ENCODE peak calls at places on chromosomes 6 and 20, in four cellular contexts. J, X, F and Y are unnamed samples. For H3K36me3, the result is how much of the 10 kb centered on the place peaks cover.

GRCh38 chr6:16129623-16130243 is 847 bp downstream of the MYLIP start:
- DNase-seq in J (no peak), X (no peak), F (peak), Y (no peak)

GRCh38 chr20:62852841-62853240 is 8.8 kb downstream of the TCFL5 start:
- DNase-seq in J (no peak), X (no peak), F (no peak), Y (no peak)

GRCh38 chr20:1423625-1424106 is 30.8 kb upstream of the FKBP1A start:
- DNase-seq in J (peak), X (peak), F (peak), Y (no peak)

GRCh38 chr6:14950970-14951276 is 294.9 kb upstream of the JARID2 start:
- DNase-seq in J (no peak), X (no peak), F (no peak), Y (no peak)

GRCh38 chr20:57522380-57522973 is 2.5 kb downstream of the CTCFL start:
- DNase-seq in J (no peak), X (no peak), F (no peak), Y (no peak)

GRCh38 chr6:8177721-8178120 is 75.4 kb upstream of the EEF1E1 start:
- DNase-seq in J (no peak), X (no peak), F (peak), Y (no peak)

GRCh38 chr6:130811932-130812331 is 15.3 kb upstream of the SMLR1 start:
- DNase-seq in J (peak), X (no peak), F (no peak), Y (no peak)

GRCh38 chr20:478949-479429 is 16.7 kb upstream of the TBC1D20 start:
- DNase-seq in J (peak), X (peak), F (peak), Y (no peak)

GRCh38 chr20:7375905-7376304 is 564.4 kb downstream of the HAO1 start:
- DNase-seq in J (no peak), X (peak), F (no peak), Y (no peak)

GRCh38 chr6:113529191-113529590 is 328.0 kb upstream of the MARCKS start:
- DNase-seq in J (no peak), X (no peak), F (peak), Y (no peak)

GRCh38 chr20:6866741-6867140 is 99.3 kb downstream of the BMP2 start:
- DNase-seq in J (no peak), X (no peak), F (peak), Y (peak)

GRCh38 chr20:35257175-35257909 is 20.6 kb downstream of the MMP24OS start:
- DNase-seq in J (no peak), X (no peak), F (peak), Y (no peak)

GRCh38 chr20:50717974-50718761 is 13.2 kb upstream of the PARD6B start:
- DNase-seq in J (peak), X (no peak), F (no peak), Y (no peak)

GRCh38 chr6:55825402-55826051 is 49.9 kb downstream of the BMP5 start:
- DNase-seq in J (peak), X (peak), F (peak), Y (peak)

GRCh38 chr6:43673444-43674063 is 14.0 kb downstream of the MRPS18A start:
- DNase-seq in J (no peak), X (no peak), F (no peak), Y (no peak)

GRCh38 chr20:3158968-3159431 is 665 bp downstream of the FASTKD5 start:
- DNase-seq in J (peak), X (no peak), F (peak), Y (no peak)

GRCh38 chr6:13268914-13269532 is 59.3 kb downstream of the TBC1D7 start:
- DNase-seq in J (peak), X (peak), F (peak), Y (peak)

GRCh38 chr6:135106611-135107010 is 52.0 kb upstream of the HBS1L start:
- DNase-seq in J (no peak), X (no peak), F (no peak), Y (no peak)

GRCh38 chr6:170137911-170138910 is 152.7 kb downstream of the DLL1 start:
- DNase-seq in J (no peak), X (no peak), F (no peak), Y (no peak)

GRCh38 chr6:38715016-38715809 is at the start of gene DNAH8:
- DNase-seq in J (no peak), X (no peak), F (peak), Y (no peak)
- H3K4me3 ChIP-seq in J (peak), X (no peak), F (no peak), Y (peak)

GRCh38 chr20:23227976-23228375 is 122.6 kb upstream of the NXT1 start:
- DNase-seq in J (no peak), X (peak), F (peak), Y (no peak)

GRCh38 chr20:23225407-23226060 is 125.1 kb upstream of the NXT1 start:
- DNase-seq in J (peak), X (no peak), F (peak), Y (no peak)

GRCh38 chr20:23228912-23229311 is 121.7 kb upstream of the NXT1 start:
- DNase-seq in J (peak), X (no peak), F (peak), Y (no peak)

GRCh38 chr20:23226612-23227265 is 123.9 kb upstream of the NXT1 start:
- DNase-seq in J (no peak), X (no peak), F (no peak), Y (no peak)

GRCh38 chr20:23227274-23227673 is 123.3 kb upstream of the NXT1 start:
- DNase-seq in J (no peak), X (no peak), F (no peak), Y (no peak)
- H3K36me3 ChIP-seq in J (under half), X (under half), F (under half), Y (under half)

GRCh38 chr6:5142131-5142530 is 57.0 kb downstream of the PPP1R3G start:
- DNase-seq in J (no peak), X (no peak), F (no peak), Y (no peak)

GRCh38 chr6:5139828-5140771 is 55.0 kb downstream of the PPP1R3G start:
- DNase-seq in J (no peak), X (no peak), F (no peak), Y (no peak)

GRCh38 chr6:5138995-5139827 is 54.1 kb downstream of the PPP1R3G start:
- DNase-seq in J (no peak), X (no peak), F (no peak), Y (no peak)

GRCh38 chr6:5142915-5143314 is 57.8 kb downstream of the PPP1R3G start:
- DNase-seq in J (peak), X (no peak), F (no peak), Y (no peak)

DNA sequence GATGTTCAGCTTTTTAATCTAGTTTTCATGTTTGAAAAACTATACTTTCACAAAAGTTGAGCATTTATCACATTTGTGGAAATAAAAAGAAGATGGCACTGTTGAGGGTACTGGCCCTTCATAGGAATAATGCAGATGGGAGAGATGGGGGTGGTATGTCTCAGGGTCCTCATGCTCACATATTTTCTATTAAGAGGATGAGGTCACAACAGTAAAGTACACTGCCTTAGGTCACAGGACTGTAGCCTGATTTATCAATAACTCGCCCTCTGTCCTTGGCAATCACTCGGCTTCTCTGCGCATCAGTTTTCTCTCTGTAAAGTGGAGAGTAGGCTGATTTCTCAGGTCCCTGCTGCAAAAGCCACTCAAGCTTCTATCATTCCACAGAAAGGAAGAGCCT is 55.9 kb downstream of the PPP1R3G start:
- DNase-seq in J (no peak), X (no peak), F (no peak), Y (no peak)
- H3K4me3 ChIP-seq in J (no peak), X (no peak), F (no peak), Y (no peak)

DNA sequence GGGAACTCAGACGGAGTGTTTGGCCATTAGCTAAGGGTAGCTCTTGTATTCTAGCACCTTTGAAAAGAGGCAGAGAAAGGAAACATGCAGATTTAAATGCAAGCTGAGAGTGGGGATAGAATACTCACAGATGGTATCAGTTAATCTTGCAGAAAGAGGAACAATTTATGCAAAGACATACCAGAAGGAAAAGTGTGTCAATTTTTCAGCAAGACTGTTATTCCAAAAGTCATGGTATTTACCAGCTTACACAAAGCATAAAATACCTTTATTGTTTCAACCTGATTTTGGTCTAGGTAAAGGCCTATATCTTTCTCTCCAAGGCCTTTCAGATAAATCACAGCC is 324 bp upstream of the SLC2A12 start:
- DNase-seq in J (no peak), X (no peak), F (no peak), Y (no peak)
- H3K36me3 ChIP-seq in J (under half), X (under half), F (under half), Y (under half)

GRCh38 chr6:154411076-154411475 is 54.5 kb upstream of the IPCEF1 start:
- DNase-seq in J (no peak), X (no peak), F (peak), Y (no peak)
- H3K4me3 ChIP-seq in J (peak), X (no peak), F (no peak), Y (no peak)